ENCODE peak calls at places on chromosomes 4 and X, in four cellular contexts. T is choroid plexus epithelial cell, V is esophagus muscularis mucosa, Y is transverse colon. R is an unnamed sample.

GRCh38 chr4:38210396-38211114 is 250.4 kb downstream of the PTTG2 start:
- DNase-seq in V (no peak), T (peak; percentile 27), Y (no peak), R (peak; percentile 47)

GRCh38 chrX:139203681-139204575 is 326.6 kb upstream of the F9 start:
- DNase-seq in T (no peak), V (no peak), Y (no peak), R (no peak)

GRCh38 chr4:28868831-28869230 is 1851.3 kb upstream of the PCDH7 start:
- DNase-seq in V (no peak), T (no peak), Y (no peak), R (no peak)

GRCh38 chrX:23819385-23820234 is 36.6 kb downstream of the SAT1 start:
- DNase-seq in Y (no peak), V (no peak), T (peak; percentile 32), R (no peak)

GRCh38 chr4:38400946-38401345 is 263.1 kb upstream of the KLF3 start:
- DNase-seq in T (no peak), Y (no peak), V (no peak), R (peak; percentile 8)

GRCh38 chrX:125998432-125998831 is 167.7 kb downstream of the DCAF12L2 start:
- DNase-seq in T (peak; percentile 0), V (no peak), Y (no peak), R (peak; percentile 5)

GRCh38 chr4:53863163-53863562 is 201.2 kb downstream of the CHIC2 start:
- DNase-seq in Y (no peak), T (peak; percentile 69), V (no peak), R (peak; percentile 64)

GRCh38 chr4:95051689-95052026 is 293.9 kb downstream of the BMPR1B start:
- DNase-seq in Y (no peak), T (no peak), V (no peak), R (no peak)

GRCh38 chr4:119525005-119525749 is 103.4 kb downstream of the PDE5A start:
- DNase-seq in T (peak; percentile 90), Y (no peak), V (no peak), R (peak; percentile 78)

GRCh38 chr4:143512978-143513313 is 556 bp upstream of the SMARCA5 start:
- DNase-seq in T (no peak), V (no peak), Y (no peak), R (no peak)

GRCh38 chr4:763191-763810 is 57.7 kb downstream of the PCGF3 start:
- DNase-seq in T (no peak), Y (no peak), V (no peak), R (no peak)

GRCh38 chr4:157389751-157390150 is 169.2 kb downstream of the GRIA2 start:
- DNase-seq in V (no peak), T (no peak), Y (no peak), R (no peak)

GRCh38 chr4:1337376-1337831 is 9.6 kb upstream of the UVSSA start:
- DNase-seq in Y (peak; percentile 50), V (no peak), T (no peak), R (no peak)

GRCh38 chr4:168866635-168867034 is 143.4 kb downstream of the CBR4 start:
- DNase-seq in Y (no peak), V (no peak), T (no peak), R (no peak)

GRCh38 chr4:168865854-168866253 is 144.2 kb downstream of the CBR4 start:
- DNase-seq in Y (no peak), T (no peak), V (no peak), R (no peak)

GRCh38 chr4:168867128-168867527 is 142.9 kb downstream of the CBR4 start:
- DNase-seq in T (no peak), Y (no peak), V (no peak), R (peak; percentile 40)

GRCh38 chr4:168863719-168864632 is 146.1 kb downstream of the CBR4 start:
- DNase-seq in T (no peak), V (no peak), Y (no peak), R (peak; percentile 38)

GRCh38 chr4:168864831-168865541 is 145.1 kb downstream of the CBR4 start:
- DNase-seq in T (peak; percentile 79), V (no peak), Y (no peak), R (peak; percentile 55)
- TF ChIP-seq CTCF in T (peak; percentile 64), V (no peak), Y (no peak), R (peak; percentile 38)

GRCh38 chrX:111095974-111096870 is at the start of gene PAK3:
- DNase-seq in V (no peak), Y (peak; percentile 14), T (peak; percentile 22), R (peak; percentile 57)
- H3K4me3 ChIP-seq in V (peak within 1 kb of the TSS; percentile 51), Y (peak within 1 kb of the TSS; percentile 56), T (peak within 1 kb of the TSS; percentile 33), R (peak within 1 kb of the TSS; percentile 49)

GRCh38 chrX:63919081-63919480 is 134.1 kb upstream of the ARHGEF9 start:
- DNase-seq in V (no peak), T (no peak), Y (no peak), R (no peak)

GRCh38 chrX:63920875-63921274 is 135.9 kb upstream of the ARHGEF9 start:
- DNase-seq in V (no peak), Y (no peak), T (no peak), R (no peak)

GRCh38 chrX:63917296-63917695 is 132.3 kb upstream of the ARHGEF9 start:
- DNase-seq in V (no peak), T (no peak), Y (no peak), R (no peak)

GRCh38 chrX:63922221-63922620 is 137.2 kb upstream of the ARHGEF9 start:
- DNase-seq in Y (no peak), T (peak; percentile 17), V (no peak), R (no peak)

GRCh38 chrX:63918611-63919010 is 133.6 kb upstream of the ARHGEF9 start:
- DNase-seq in Y (no peak), V (no peak), T (peak; percentile 10), R (peak; percentile 82)
- TF ChIP-seq CTCF in Y (no peak), V (no peak), T (no peak), R (peak; percentile 43)

DNA sequence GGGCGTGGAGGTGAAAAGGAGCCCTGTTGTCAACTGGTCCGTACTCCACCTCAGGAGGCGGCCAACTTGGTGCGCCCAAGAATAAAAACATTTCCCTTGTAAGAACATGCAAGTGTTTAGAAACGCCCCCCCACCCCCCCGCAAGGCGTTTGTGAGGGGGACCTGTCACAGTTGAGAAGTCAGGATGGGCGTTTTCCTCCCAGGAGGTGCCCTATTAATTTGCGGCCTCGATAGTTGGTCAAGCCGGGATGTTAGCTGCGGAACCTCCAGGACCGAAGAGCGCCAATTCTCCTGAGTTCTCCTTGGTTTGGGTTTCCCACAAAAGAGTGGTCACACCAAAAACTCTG is 651 bp upstream of the SAP30 start:
- DNase-seq in V (peak; percentile 96), Y (peak; percentile 65), T (no peak), R (no peak)
- H3K4me3 ChIP-seq in V (peak overlapping the region; percentile 90), Y (peak overlapping the region; percentile 99), T (peak overlapping the region; percentile 71), R (peak overlapping the region; percentile 73)

GRCh38 chr4:93409035-93409434 is 419.5 kb upstream of the ATOH1 start:
- DNase-seq in T (no peak), Y (no peak), V (no peak), R (no peak)
- TF ChIP-seq CTCF in T (no peak), Y (no peak), V (no peak), R (no peak)

GRCh38 chr4:68272860-68273259 is 27.4 kb upstream of the TMPRSS11B start:
- DNase-seq in T (no peak), Y (no peak), V (no peak), R (peak; percentile 5)

GRCh38 chr4:68267433-68267944 is 22.0 kb upstream of the TMPRSS11B start:
- DNase-seq in T (peak; percentile 93), Y (no peak), V (no peak), R (peak; percentile 54)

GRCh38 chr4:68278045-68278444 is 32.6 kb upstream of the TMPRSS11B start:
- DNase-seq in V (no peak), Y (no peak), T (no peak), R (no peak)

GRCh38 chr4:68271851-68272756 is 26.6 kb upstream of the TMPRSS11B start:
- DNase-seq in Y (no peak), T (peak; percentile 83), V (no peak), R (peak; percentile 76)
- H3K4me3 ChIP-seq in Y (no peak overlapping the region), T (peak overlapping the region; percentile 48), V (peak overlapping the region; percentile 1), R (peak overlapping the region; percentile 25)

GRCh38 chr4:89752932-89753598 is 83.9 kb downstream of the SNCA start:
- DNase-seq in Y (no peak), V (no peak), T (peak; percentile 94), R (peak; percentile 53)
- TF ChIP-seq CTCF in Y (no peak), V (no peak), T (no peak), R (no peak)

GRCh38 chr4:26858947-26859401 is 1.7 kb upstream of the STIM2 start:
- DNase-seq in V (no peak), T (no peak), Y (no peak), R (no peak)

GRCh38 chr4:26860157-26860921 is at the start of gene STIM2:
- DNase-seq in T (peak; percentile 98), V (peak; percentile 99), Y (peak; percentile 97), R (peak; percentile 97)

GRCh38 chr4:26860922-26861433 is 337 bp downstream of the STIM2 start:
- DNase-seq in Y (peak; percentile 47), V (no peak), T (peak; percentile 63), R (peak; percentile 48)

GRCh38 chr4:26858035-26858918 is 2.4 kb upstream of the STIM2 start:
- DNase-seq in V (no peak), T (no peak), Y (no peak), R (no peak)

DNA sequence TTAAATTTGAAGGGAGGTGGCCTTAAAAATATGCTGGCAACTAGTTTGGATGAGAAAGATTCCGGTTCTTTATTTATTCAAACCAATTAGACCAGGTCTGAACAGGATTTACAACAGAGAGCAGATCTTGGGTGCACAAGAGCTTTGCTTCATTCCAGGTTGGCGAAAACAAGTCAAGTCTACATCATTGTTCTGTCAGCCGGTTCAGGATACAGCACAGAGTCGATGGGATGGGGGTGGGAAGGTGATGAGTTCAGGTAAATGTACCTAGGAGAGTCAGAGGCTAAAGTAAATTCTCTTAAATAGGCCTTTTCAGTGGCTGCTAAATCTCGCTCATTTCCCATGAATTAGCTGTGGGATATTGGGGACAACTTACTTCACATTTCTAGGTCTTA is 882 bp upstream of the STIM2 start:
- DNase-seq in V (no peak), Y (no peak), T (no peak), R (no peak)
- H3K4me3 ChIP-seq in V (peak overlapping the region; percentile 79), Y (peak overlapping the region; percentile 98), T (peak overlapping the region; percentile 77), R (peak overlapping the region; percentile 83)

GRCh38 chr4:7594013-7594412 is 159.3 kb upstream of the PSAPL1 start:
- DNase-seq in V (no peak), T (no peak), Y (no peak), R (no peak)
- TF ChIP-seq CTCF in V (no peak), T (no peak), Y (no peak), R (no peak)

GRCh38 chrX:72271091-72271490 is 6.0 kb downstream of the RPS4X start:
- DNase-seq in Y (no peak), T (no peak), V (no peak), R (no peak)

GRCh38 chrX:72272868-72273267 is 4.2 kb downstream of the RPS4X start:
- DNase-seq in Y (no peak), V (no peak), T (peak; percentile 65), R (peak; percentile 59)

GRCh38 chrX:72271812-72272211 is 5.2 kb downstream of the RPS4X start:
- DNase-seq in Y (no peak), T (no peak), V (no peak), R (no peak)

GRCh38 chrX:72274526-72274925 is 2.5 kb downstream of the RPS4X start:
- DNase-seq in T (peak; percentile 49), V (no peak), Y (no peak), R (no peak)

DNA sequence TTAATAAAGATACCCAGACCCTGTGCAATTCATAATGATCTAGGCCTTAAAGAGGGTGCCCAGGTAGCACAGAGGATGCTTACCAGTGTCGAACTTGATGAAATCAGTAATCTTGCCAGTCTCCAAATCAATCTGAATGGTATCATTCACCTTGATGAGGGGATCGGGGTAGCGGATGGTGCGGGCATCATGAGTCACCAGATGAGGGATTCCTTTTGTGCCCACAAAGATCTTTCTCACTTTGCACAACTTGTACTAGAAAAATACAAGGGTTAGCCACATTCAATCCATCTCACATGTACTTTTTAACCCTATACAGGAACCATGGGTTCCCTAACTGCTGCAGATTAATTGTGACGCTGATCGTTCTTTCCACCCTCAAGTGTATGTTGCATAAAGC is 3.3 kb downstream of the RPS4X start:
- DNase-seq in T (no peak), V (no peak), Y (no peak), R (no peak)
- H3K4me3 ChIP-seq in T (peak overlapping the region; percentile 1), V (no peak overlapping the region), Y (no peak overlapping the region), R (no peak overlapping the region)